ENCODE peak calls at places on chromosomes 16 and 17, in seven cellular contexts. S is uterus, H is IMR-90, D is K562, Y is keratinocyte, V is esophagus muscularis mucosa, T is GM23338. G is an unnamed sample.

GRCh38 chr17:48012151-48012520 is 25.5 kb downstream of the COPZ2 start:
- DNase-seq in V (no peak), D (peak; percentile 74), Y (no peak), S (no peak), H (no peak), T (peak; percentile 87), G (peak; percentile 73)

GRCh38 chr17:12007466-12007865 is 10.2 kb upstream of the ZNF18 start:
- DNase-seq in V (no peak), H (no peak), S (no peak), D (no peak), T (no peak), Y (no peak), G (no peak)

GRCh38 chr17:47414612-47415011 is 90.9 kb downstream of the EFCAB13 start:
- DNase-seq in T (no peak), H (no peak), V (no peak), S (no peak), D (no peak), Y (no peak), G (no peak)

GRCh38 chr16:53224932-53225533 is 170.2 kb downstream of the CHD9 start:
- DNase-seq in Y (no peak), H (peak; percentile 22), D (peak; percentile 81), T (no peak), V (no peak), S (no peak), G (no peak)

GRCh38 chr16:30660424-30661251 is 2.4 kb downstream of the FBRS start:
- DNase-seq in H (peak; percentile 58), S (no peak), D (no peak), Y (no peak), T (no peak), V (no peak), G (no peak)

GRCh38 chr16:10871157-10871991 is 5.6 kb upstream of the CIITA start:
- DNase-seq in S (peak; percentile 50), T (no peak), V (no peak), H (peak; percentile 92), Y (no peak), D (no peak), G (peak; percentile 85)

GRCh38 chr17:68624381-68624780 is 23.2 kb upstream of the FAM20A start:
- DNase-seq in D (no peak), S (no peak), T (no peak), V (no peak), Y (no peak), H (no peak), G (no peak)

GRCh38 chr17:32276217-32276616 is 10.6 kb downstream of the RHBDL3 start:
- DNase-seq in D (no peak), T (peak; percentile 47), H (no peak), Y (no peak), V (no peak), S (peak; percentile 36), G (no peak)

GRCh38 chr16:57386381-57386951 is 14.2 kb downstream of the CX3CL1 start:
- DNase-seq in T (no peak), S (no peak), Y (no peak), V (no peak), D (no peak), H (peak; percentile 38), G (no peak)

GRCh38 chr16:9500872-9501271 is 409.4 kb downstream of the HAPSTR1 start:
- DNase-seq in Y (no peak), V (no peak), T (peak; percentile 33), D (no peak), S (no peak), H (no peak), G (no peak)

GRCh38 chr16:9495824-9496223 is 404.4 kb downstream of the HAPSTR1 start:
- DNase-seq in Y (no peak), V (no peak), S (no peak), H (no peak), D (no peak), T (no peak), G (no peak)

GRCh38 chr16:9503251-9503986 is 412.0 kb downstream of the HAPSTR1 start:
- DNase-seq in T (no peak), D (no peak), Y (no peak), V (no peak), S (no peak), H (no peak), G (no peak)

GRCh38 chr16:9499921-9500593 is 408.6 kb downstream of the HAPSTR1 start:
- DNase-seq in H (no peak), V (no peak), S (no peak), T (peak; percentile 71), D (no peak), Y (no peak), G (no peak)
- H3K4me1 ChIP-seq in H (no peaks in the 10 kb centered on the region), V (no peaks in the 10 kb centered on the region), S (no peaks in the 10 kb centered on the region), T (peaks cover 22% of the 10 kb centered on the region), D (no peaks in the 10 kb centered on the region), Y (no peaks in the 10 kb centered on the region), G (no peaks in the 10 kb centered on the region)

GRCh38 chr16:70253291-70254094 is 1.8 kb upstream of the EXOSC6 start:
- DNase-seq in H (peak; percentile 36), V (no peak), S (no peak), D (peak; percentile 63), T (peak; percentile 86), Y (no peak), G (no peak)

GRCh38 chr16:70254965-70255286 is 3.2 kb upstream of the EXOSC6 start:
- DNase-seq in H (no peak), V (no peak), Y (no peak), T (no peak), S (no peak), D (no peak), G (no peak)

GRCh38 chr16:70255584-70255983 is 3.8 kb upstream of the EXOSC6 start:
- DNase-seq in D (no peak), H (no peak), S (no peak), V (no peak), Y (no peak), T (no peak), G (no peak)

GRCh38 chr16:70252355-70252988 is 732 bp upstream of the EXOSC6 start:
- DNase-seq in S (no peak), D (peak; percentile 64), Y (no peak), V (no peak), T (peak; percentile 79), H (peak; percentile 11), G (no peak)

GRCh38 chr16:70254095-70254964 is 2.6 kb upstream of the EXOSC6 start:
- DNase-seq in H (peak; percentile 11), Y (no peak), S (no peak), T (peak; percentile 13), D (no peak), V (no peak), G (no peak)
- TF ChIP-seq CTCF in H (no peak), Y (no peak), S (no peak), T (no peak), D (no peak), V (no peak), G (peak; percentile 3)

DNA sequence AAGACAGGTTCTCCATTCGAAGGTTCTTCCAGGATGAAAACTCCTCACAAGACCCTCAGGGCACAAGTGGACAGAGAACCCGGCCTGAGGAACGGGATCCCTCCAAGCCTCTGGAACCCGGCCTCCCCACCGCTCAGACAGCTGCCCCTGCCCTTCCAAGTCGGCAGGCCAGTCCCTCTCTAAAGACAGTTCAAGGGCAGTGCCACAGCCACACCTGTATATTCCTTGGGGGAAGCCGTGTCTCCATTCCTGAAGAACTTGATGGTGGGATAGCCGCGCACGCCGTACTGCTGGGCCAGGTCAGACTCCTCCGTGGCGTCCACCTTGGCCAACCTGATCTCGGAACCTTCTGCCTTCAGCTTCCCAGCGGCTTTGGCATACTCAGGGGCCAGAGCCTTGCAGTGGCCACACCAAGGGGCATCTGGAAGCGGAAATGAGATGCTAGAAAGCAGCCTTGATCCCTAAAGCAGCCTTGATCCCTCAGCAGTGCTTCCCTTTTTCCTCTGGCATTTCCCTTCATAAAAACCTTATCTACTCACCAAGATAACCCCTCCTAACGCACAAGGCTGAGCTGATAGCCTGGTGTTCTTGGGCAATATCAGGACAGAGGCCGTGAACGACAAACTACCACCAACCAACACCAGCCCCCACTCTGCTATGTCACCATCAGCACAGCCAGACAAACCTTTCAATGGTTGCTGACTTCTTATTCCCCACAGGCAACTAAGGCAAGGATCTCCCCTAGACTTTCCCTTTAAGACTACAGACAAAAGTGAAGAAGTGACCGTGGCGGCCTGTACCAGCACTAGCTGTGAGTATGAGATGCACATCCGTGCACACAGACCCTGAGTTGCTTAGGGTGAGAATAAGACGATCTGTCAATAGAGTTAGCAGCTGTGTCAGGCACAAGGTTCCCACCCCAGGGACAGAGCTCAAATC is 1.1 kb downstream of the P4HB start:
- DNase-seq in V (no peak), D (peak; percentile 46), S (no peak), H (no peak), Y (no peak), T (no peak), G (no peak)
- H3K4me1 ChIP-seq in V (peaks cover 40% of the 10 kb centered on the region), D (peaks cover 47% of the 10 kb centered on the region), S (peaks cover 12% of the 10 kb centered on the region), H (peaks cover 18% of the 10 kb centered on the region), Y (peaks cover 63% of the 10 kb centered on the region), T (peaks cover 13% of the 10 kb centered on the region), G (peaks cover 23% of the 10 kb centered on the region)

DNA sequence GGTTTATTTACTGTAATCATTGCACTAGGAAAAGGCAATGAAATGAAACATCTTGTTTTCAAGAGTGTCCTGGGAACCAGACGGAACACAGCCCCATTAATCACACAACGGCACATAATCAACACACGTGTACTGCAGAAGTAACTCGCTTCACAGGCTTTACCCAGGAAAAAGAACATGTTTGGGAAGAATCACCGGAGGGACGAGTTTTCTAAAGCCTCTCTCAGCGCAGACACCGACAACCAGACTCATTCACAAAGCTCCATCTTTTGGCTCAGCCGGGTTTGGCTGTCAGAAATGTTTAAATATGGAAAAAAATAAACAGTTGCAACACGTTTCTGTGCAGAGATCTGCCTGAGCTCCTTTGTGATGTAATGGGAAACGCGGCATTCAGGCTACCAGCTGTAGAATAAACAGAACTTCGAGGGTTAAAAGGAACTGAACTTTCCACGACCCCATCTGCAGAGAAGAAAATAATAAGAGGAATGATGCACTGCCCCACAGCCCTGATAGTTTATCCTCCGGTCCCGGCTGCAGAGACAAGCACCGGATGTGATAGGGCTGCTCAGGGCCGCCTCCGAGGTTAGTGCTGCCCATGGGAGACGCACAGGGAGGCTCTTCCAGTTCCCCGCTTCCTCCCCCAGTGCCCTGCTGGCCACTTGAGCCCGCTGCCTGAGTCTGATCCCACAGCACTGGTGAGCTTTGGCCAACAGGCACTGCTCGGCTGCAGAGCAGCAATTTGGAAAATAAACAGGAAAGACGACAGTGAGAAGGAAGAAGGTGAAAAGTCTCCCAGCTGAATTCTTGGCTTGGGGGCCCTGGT is 119.8 kb downstream of the HIC1 start:
- DNase-seq in S (peak; percentile 75), Y (no peak), V (no peak), T (peak; percentile 27), H (peak; percentile 99), D (no peak), G (peak; percentile 78)
- TF ChIP-seq CTCF in S (no peak), Y (no peak), V (no peak), T (no peak), H (peak; percentile 25), D (no peak), G (peak; percentile 1)